ENCODE peak calls at places on chromosomes 4 and X, in five cellular contexts. One of them, this sample, is unnamed. For H3K27me3, the result is how much of the 10 kb centered on the place peaks cover.

GRCh38 chr4:74258949-74259348 is 49.3 kb upstream of the EPGN start:
- DNase-seq in SK-N-SH: no peak
- DNase-seq in dorsolateral prefrontal cortex: no peak
- DNase-seq in neural progenitor cell: no peak
- DNase-seq in uterus: no peak
- DNase-seq in this sample: no peak

GRCh38 chr4:128782076-128782715 is 27.3 kb upstream of the JADE1 start:
- DNase-seq in SK-N-SH: peak
- DNase-seq in dorsolateral prefrontal cortex: peak
- DNase-seq in neural progenitor cell: peak
- DNase-seq in uterus: peak
- DNase-seq in this sample: no peak

GRCh38 chrX:129553619-129554288 is 13.7 kb downstream of the OCRL start:
- DNase-seq in SK-N-SH: no peak
- DNase-seq in dorsolateral prefrontal cortex: no peak
- DNase-seq in neural progenitor cell: no peak
- DNase-seq in uterus: no peak
- DNase-seq in this sample: no peak

GRCh38 chr4:186942745-186943606 is 219.3 kb upstream of the FAT1 start:
- DNase-seq in SK-N-SH: peak
- DNase-seq in dorsolateral prefrontal cortex: no peak
- DNase-seq in neural progenitor cell: peak
- DNase-seq in uterus: peak
- DNase-seq in this sample: no peak

GRCh38 chr4:101020956-101021355 is 326.4 kb downstream of the PPP3CA start:
- DNase-seq in SK-N-SH: no peak
- DNase-seq in dorsolateral prefrontal cortex: no peak
- DNase-seq in neural progenitor cell: no peak
- DNase-seq in uterus: no peak
- DNase-seq in this sample: no peak

GRCh38 chrX:2446815-2447214 is 54.0 kb downstream of the DHRSX start:
- DNase-seq in SK-N-SH: no peak
- DNase-seq in dorsolateral prefrontal cortex: no peak
- DNase-seq in neural progenitor cell: no peak
- DNase-seq in uterus: no peak
- DNase-seq in this sample: peak

GRCh38 chr4:29852537-29852936 is 867.6 kb upstream of the PCDH7 start:
- DNase-seq in SK-N-SH: no peak
- DNase-seq in dorsolateral prefrontal cortex: no peak
- DNase-seq in neural progenitor cell: no peak
- DNase-seq in uterus: no peak
- DNase-seq in this sample: no peak

GRCh38 chr4:112813790-112814189 is 176.8 kb downstream of the LARP7 start:
- DNase-seq in SK-N-SH: no peak
- DNase-seq in dorsolateral prefrontal cortex: no peak
- DNase-seq in neural progenitor cell: no peak
- DNase-seq in uterus: no peak
- DNase-seq in this sample: no peak

GRCh38 chr4:2781911-2782310 is 11.0 kb upstream of the SH3BP2 start:
- DNase-seq in SK-N-SH: no peak
- DNase-seq in dorsolateral prefrontal cortex: no peak
- DNase-seq in neural progenitor cell: no peak
- DNase-seq in uterus: no peak
- DNase-seq in this sample: peak

GRCh38 chr4:109548655-109549054 is 11.4 kb upstream of the MCUB start:
- DNase-seq in SK-N-SH: no peak
- DNase-seq in dorsolateral prefrontal cortex: no peak
- DNase-seq in neural progenitor cell: no peak
- DNase-seq in uterus: no peak
- DNase-seq in this sample: no peak

GRCh38 chr4:73922766-73923630 is 53.8 kb downstream of the CXCL1 start:
- DNase-seq in SK-N-SH: no peak
- DNase-seq in dorsolateral prefrontal cortex: no peak
- DNase-seq in neural progenitor cell: no peak
- DNase-seq in uterus: no peak
- DNase-seq in this sample: no peak

GRCh38 chr4:105714071-105714521 is 5.5 kb downstream of the GSTCD start:
- DNase-seq in SK-N-SH: no peak
- DNase-seq in dorsolateral prefrontal cortex: no peak
- DNase-seq in neural progenitor cell: no peak
- DNase-seq in uterus: no peak
- DNase-seq in this sample: no peak

GRCh38 chr4:100290585-100290984 is 100.3 kb upstream of the DDIT4L start:
- DNase-seq in SK-N-SH: no peak
- DNase-seq in dorsolateral prefrontal cortex: no peak
- DNase-seq in neural progenitor cell: no peak
- DNase-seq in uterus: no peak
- DNase-seq in this sample: no peak

GRCh38 chr4:154084864-154085263 is 296.0 kb upstream of the SFRP2 start:
- DNase-seq in SK-N-SH: no peak
- DNase-seq in dorsolateral prefrontal cortex: no peak
- DNase-seq in neural progenitor cell: no peak
- DNase-seq in uterus: no peak
- DNase-seq in this sample: no peak

GRCh38 chr4:143251781-143252180 is 67.1 kb downstream of the USP38 start:
- DNase-seq in SK-N-SH: no peak
- DNase-seq in dorsolateral prefrontal cortex: no peak
- DNase-seq in neural progenitor cell: no peak
- DNase-seq in uterus: no peak
- DNase-seq in this sample: no peak

GRCh38 chrX:103687073-103687695 is 685 bp upstream of the MORF4L2 start:
- DNase-seq in SK-N-SH: peak
- DNase-seq in dorsolateral prefrontal cortex: peak
- DNase-seq in neural progenitor cell: peak
- DNase-seq in uterus: peak
- DNase-seq in this sample: peak

GRCh38 chrX:629230-630006 is 1.2 kb upstream of the SHOX start:
- DNase-seq in SK-N-SH: no peak
- DNase-seq in dorsolateral prefrontal cortex: no peak
- DNase-seq in neural progenitor cell: peak
- DNase-seq in uterus: no peak
- DNase-seq in this sample: no peak

GRCh38 chrX:633043-633654 is 2.6 kb downstream of the SHOX start:
- DNase-seq in SK-N-SH: no peak
- DNase-seq in dorsolateral prefrontal cortex: no peak
- DNase-seq in neural progenitor cell: peak
- DNase-seq in uterus: no peak
- DNase-seq in this sample: no peak

GRCh38 chrX:630007-630921 is at the start of gene SHOX:
- DNase-seq in SK-N-SH: no peak
- DNase-seq in dorsolateral prefrontal cortex: no peak
- DNase-seq in neural progenitor cell: peak
- DNase-seq in uterus: no peak
- DNase-seq in this sample: peak

GRCh38 chrX:632391-633042 is 1.9 kb downstream of the SHOX start:
- DNase-seq in SK-N-SH: no peak
- DNase-seq in dorsolateral prefrontal cortex: no peak
- DNase-seq in neural progenitor cell: peak
- DNase-seq in uterus: no peak
- DNase-seq in this sample: no peak

GRCh38 chrX:630922-631496 is 418 bp downstream of the SHOX start:
- DNase-seq in SK-N-SH: no peak
- DNase-seq in dorsolateral prefrontal cortex: no peak
- DNase-seq in neural progenitor cell: peak
- DNase-seq in uterus: no peak
- DNase-seq in this sample: no peak
- H3K27me3 ChIP-seq in SK-N-SH: half or more
- H3K27me3 ChIP-seq in dorsolateral prefrontal cortex: half or more
- H3K27me3 ChIP-seq in neural progenitor cell: half or more
- H3K27me3 ChIP-seq in uterus: under half
- H3K27me3 ChIP-seq in this sample: half or more

DNA sequence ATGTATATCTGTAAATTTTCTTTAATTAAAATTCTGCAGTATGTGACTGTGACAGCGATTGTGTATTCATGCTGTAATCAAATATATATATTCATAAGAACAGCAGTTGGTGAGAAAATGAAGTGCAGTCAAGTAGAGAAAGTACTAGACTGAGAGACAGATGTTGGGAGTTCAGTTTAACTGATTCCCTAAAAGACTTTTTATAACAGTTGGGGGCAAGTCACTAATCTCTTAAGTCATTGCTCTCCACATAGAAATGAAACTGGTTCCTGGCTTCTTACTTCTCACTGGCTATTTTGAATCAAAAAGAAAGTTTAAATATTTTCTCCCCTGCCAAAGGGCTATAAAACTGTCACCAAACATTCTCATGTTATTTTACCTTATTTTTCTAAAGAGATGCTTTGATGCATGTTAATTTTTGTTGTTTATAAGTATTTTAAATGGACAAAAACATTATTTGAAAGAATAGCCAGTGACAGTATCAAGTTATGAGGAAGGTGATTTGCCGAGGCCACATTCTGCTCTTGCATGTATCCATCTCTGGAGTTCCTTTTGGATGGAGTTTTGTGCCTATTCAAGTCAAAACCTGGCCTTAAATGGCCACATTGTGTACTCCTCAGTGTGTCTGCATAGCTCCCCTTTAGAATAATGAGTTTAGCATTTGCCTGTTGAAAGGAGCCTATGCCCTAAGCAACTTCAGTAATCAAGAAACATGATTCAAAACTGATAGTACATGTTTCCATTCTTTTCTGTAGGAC is 30.8 kb downstream of the EXOC1 start:
- DNase-seq in SK-N-SH: no peak
- DNase-seq in dorsolateral prefrontal cortex: no peak
- DNase-seq in neural progenitor cell: peak
- DNase-seq in uterus: no peak
- DNase-seq in this sample: no peak
- TF ChIP-seq CTCF in SK-N-SH: no peak
- TF ChIP-seq CTCF in dorsolateral prefrontal cortex: no peak
- TF ChIP-seq CTCF in neural progenitor cell: no peak
- TF ChIP-seq CTCF in uterus: no peak
- TF ChIP-seq CTCF in this sample: no peak

DNA sequence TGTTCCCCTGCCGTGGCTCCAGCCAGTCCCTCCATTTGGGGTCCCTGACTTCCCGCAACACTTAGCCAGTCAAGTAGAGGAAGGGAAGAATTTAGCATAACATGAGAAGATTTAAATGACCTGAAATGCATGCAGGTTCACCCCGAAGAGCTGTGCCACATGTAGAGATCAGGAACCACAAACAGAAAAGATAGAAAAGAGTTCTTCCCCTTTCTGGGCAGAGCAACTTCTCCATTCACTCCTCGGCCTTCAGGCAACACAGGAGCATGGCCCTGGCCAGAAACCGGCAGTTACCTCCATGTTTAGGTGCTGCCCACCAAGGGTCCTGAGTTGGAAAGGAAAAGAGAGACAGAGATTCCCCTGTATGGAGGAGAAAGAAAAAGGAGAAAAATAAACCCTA is 5.2 kb downstream of the NLRP2B start:
- DNase-seq in SK-N-SH: no peak
- DNase-seq in dorsolateral prefrontal cortex: no peak
- DNase-seq in neural progenitor cell: no peak
- DNase-seq in uterus: no peak
- DNase-seq in this sample: no peak
- H3K27me3 ChIP-seq in SK-N-SH: under half
- H3K27me3 ChIP-seq in dorsolateral prefrontal cortex: under half
- H3K27me3 ChIP-seq in neural progenitor cell: under half
- H3K27me3 ChIP-seq in uterus: under half
- H3K27me3 ChIP-seq in this sample: under half

DNA sequence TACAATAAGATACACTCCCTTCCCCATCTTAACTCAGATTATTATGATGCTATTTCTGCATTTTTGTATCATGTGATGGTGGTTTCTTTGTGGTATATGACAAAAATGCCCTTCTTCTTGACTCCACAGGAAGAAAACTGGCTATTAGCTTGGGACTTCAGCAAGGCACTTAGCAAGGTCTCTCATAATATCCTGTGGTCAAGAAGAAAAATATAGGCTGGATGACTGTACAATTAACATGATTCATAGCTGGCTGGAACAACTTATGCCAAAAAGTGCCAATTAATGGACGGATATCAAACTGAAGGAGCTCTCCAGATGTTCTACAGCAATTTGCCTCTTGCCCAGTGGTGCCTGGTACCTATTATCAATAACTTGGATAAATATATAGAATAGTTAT is 2.3 kb upstream of the MID1IP1 start:
- DNase-seq in SK-N-SH: no peak
- DNase-seq in dorsolateral prefrontal cortex: no peak
- DNase-seq in neural progenitor cell: no peak
- DNase-seq in uterus: no peak
- DNase-seq in this sample: no peak
- TF ChIP-seq CTCF in SK-N-SH: no peak
- TF ChIP-seq CTCF in dorsolateral prefrontal cortex: no peak
- TF ChIP-seq CTCF in neural progenitor cell: no peak
- TF ChIP-seq CTCF in uterus: no peak
- TF ChIP-seq CTCF in this sample: no peak

DNA sequence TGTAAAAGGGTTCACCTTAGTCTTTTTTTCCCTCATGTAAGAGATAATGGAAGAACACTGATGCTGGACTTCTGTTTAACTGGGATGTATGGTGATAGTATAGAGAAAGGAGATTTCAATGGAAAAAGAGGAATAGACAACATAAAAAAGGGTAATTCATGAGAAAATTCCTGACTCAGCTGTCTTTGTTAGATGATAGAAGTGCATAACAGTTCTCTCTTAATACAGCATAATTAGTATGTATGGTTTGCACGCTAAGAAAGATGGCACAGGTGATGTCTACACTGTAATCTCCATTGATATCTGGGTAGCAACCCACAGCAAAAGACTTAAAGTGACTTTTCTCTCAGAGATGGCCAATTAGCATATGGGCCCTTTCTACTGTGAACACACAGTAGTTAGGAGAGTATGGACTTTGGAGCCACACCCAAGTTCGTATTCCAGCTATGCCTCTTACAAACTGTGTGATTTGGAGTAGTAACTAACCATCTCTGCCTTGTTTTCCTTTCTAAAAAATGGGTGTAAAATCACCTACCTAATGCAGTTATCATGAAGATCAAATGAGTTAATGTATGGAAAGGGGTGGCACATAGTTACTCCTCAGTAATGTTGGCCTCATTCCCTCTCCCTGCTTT is 149.3 kb downstream of the PDE5A start:
- DNase-seq in SK-N-SH: no peak
- DNase-seq in dorsolateral prefrontal cortex: no peak
- DNase-seq in neural progenitor cell: no peak
- DNase-seq in uterus: no peak
- DNase-seq in this sample: no peak
- H3K27me3 ChIP-seq in SK-N-SH: under half
- H3K27me3 ChIP-seq in dorsolateral prefrontal cortex: under half
- H3K27me3 ChIP-seq in neural progenitor cell: under half
- H3K27me3 ChIP-seq in uterus: under half
- H3K27me3 ChIP-seq in this sample: under half

GRCh38 chrX:146614693-146615524 is 194.7 kb upstream of the CXorf51B start:
- DNase-seq in SK-N-SH: no peak
- DNase-seq in dorsolateral prefrontal cortex: no peak
- DNase-seq in neural progenitor cell: no peak
- DNase-seq in uterus: no peak
- DNase-seq in this sample: no peak
- TF ChIP-seq CTCF in SK-N-SH: no peak
- TF ChIP-seq CTCF in dorsolateral prefrontal cortex: no peak
- TF ChIP-seq CTCF in neural progenitor cell: no peak
- TF ChIP-seq CTCF in uterus: no peak
- TF ChIP-seq CTCF in this sample: no peak

GRCh38 chrX:136397001-136397400 is 90.7 kb upstream of the BRS3 start:
- DNase-seq in SK-N-SH: no peak
- DNase-seq in dorsolateral prefrontal cortex: no peak
- DNase-seq in neural progenitor cell: peak
- DNase-seq in uterus: no peak
- DNase-seq in this sample: no peak
- H3K27me3 ChIP-seq in SK-N-SH: under half
- H3K27me3 ChIP-seq in dorsolateral prefrontal cortex: half or more
- H3K27me3 ChIP-seq in neural progenitor cell: under half
- H3K27me3 ChIP-seq in uterus: under half
- H3K27me3 ChIP-seq in this sample: under half